ENCODE peak calls at places on chromosome 18, in nine cellular contexts. E, H, U, N, W, Q, F, L and D are unnamed samples.
A peak's percentile ranks its signal among the peaks of the same experiment; 100 is the strongest.

GRCh38 chr18:59311631-59312030 is 6.8 kb downstream of the CPLX4 start:
- DNase-seq in E (no peak), H (peak; percentile 65), U (peak; percentile 26), N (no peak), W (no peak), Q (no peak), F (no peak), L (peak; percentile 59), D (no peak)

GRCh38 chr18:40413160-40413559 is 1541.9 kb upstream of the PIK3C3 start:
- DNase-seq in E (peak; percentile 17), H (peak; percentile 56), U (peak; percentile 77), N (no peak), W (no peak), Q (no peak), F (peak; percentile 40), L (peak; percentile 58), D (no peak)

GRCh38 chr18:36355511-36355910 is 58.0 kb downstream of the FHOD3 start:
- DNase-seq in E (no peak), H (peak; percentile 62), U (no peak), N (no peak), W (no peak), Q (no peak), F (no peak), L (peak; percentile 65), D (no peak)

GRCh38 chr18:56107821-56108485 is 520.0 kb upstream of the TCF4 start:
- DNase-seq in E (no peak), H (no peak), U (no peak), N (no peak), W (no peak), Q (no peak), F (no peak), L (no peak), D (no peak)

GRCh38 chr18:79776674-79777073 is 21.1 kb upstream of the KCNG2 start:
- DNase-seq in E (no peak), H (no peak), U (no peak), N (no peak), W (no peak), Q (no peak), F (no peak), L (no peak), D (no peak)

GRCh38 chr18:13356032-13356431 is 137.5 kb downstream of the LDLRAD4 start:
- DNase-seq in E (no peak), H (no peak), U (no peak), N (no peak), W (no peak), Q (no peak), F (no peak), L (no peak), D (no peak)

GRCh38 chr18:38011446-38011845 is 445.8 kb upstream of the CELF4 start:
- DNase-seq in E (no peak), H (no peak), U (no peak), N (no peak), W (no peak), Q (no peak), F (peak; percentile 42), L (peak; percentile 5), D (no peak)

GRCh38 chr18:14912967-14913366 is 165.0 kb downstream of the ANKRD30B start:
- DNase-seq in E (no peak), H (no peak), U (no peak), N (no peak), W (no peak), Q (no peak), F (no peak), L (no peak), D (no peak)

GRCh38 chr18:56065101-56065500 is 477.1 kb upstream of the TCF4 start:
- DNase-seq in E (no peak), H (no peak), U (no peak), N (no peak), W (no peak), Q (no peak), F (no peak), L (no peak), D (no peak)

GRCh38 chr18:10482985-10483949 is 28.8 kb downstream of the APCDD1 start:
- DNase-seq in E (no peak), H (no peak), U (no peak), N (no peak), W (no peak), Q (no peak), F (peak; percentile 49), L (no peak), D (no peak)

GRCh38 chr18:41347057-41347456 is 608.0 kb upstream of the PIK3C3 start:
- DNase-seq in E (no peak), H (no peak), U (peak; percentile 28), N (no peak), W (no peak), Q (no peak), F (no peak), L (peak; percentile 77), D (no peak)

GRCh38 chr18:12408247-12408869 is 629 bp downstream of the PRELID3A start:
- DNase-seq in E (peak; percentile 35), H (peak; percentile 53), U (peak; percentile 42), N (no peak), W (no peak), Q (no peak), F (peak; percentile 28), L (no peak), D (peak; percentile 26)

GRCh38 chr18:58042826-58043362 is 1.1 kb upstream of the NEDD4L start:
- DNase-seq in E (no peak), H (peak; percentile 24), U (no peak), N (no peak), W (no peak), Q (no peak), F (no peak), L (no peak), D (peak; percentile 3)

GRCh38 chr18:39173022-39173421 is 1607.4 kb upstream of the CELF4 start:
- DNase-seq in E (no peak), H (no peak), U (no peak), N (no peak), W (no peak), Q (no peak), F (no peak), L (peak; percentile 54), D (no peak)

GRCh38 chr18:72652990-72653593 is 109.0 kb upstream of the CBLN2 start:
- DNase-seq in E (peak; percentile 65), H (peak; percentile 20), U (no peak), N (no peak), W (no peak), Q (no peak), F (peak; percentile 10), L (peak; percentile 32), D (peak; percentile 8)

GRCh38 chr18:62277045-62277444 is 48.1 kb upstream of the TNFRSF11A start:
- DNase-seq in E (no peak), H (no peak), U (no peak), N (no peak), W (no peak), Q (no peak), F (no peak), L (no peak), D (no peak)